ENCODE peak calls at places on chromosomes 2 and 18, in seven cellular contexts. One of them, this sample, is unnamed.

GRCh38 chr2:158407031-158407430 is 49.5 kb downstream of the CCDC148 start:
- DNase-seq in uterus: no peak
- DNase-seq in fibroblast of lung: no peak
- DNase-seq in stomach: no peak
- DNase-seq in HCT116: no peak
- DNase-seq in DND-41: no peak
- DNase-seq in A549: no peak
- DNase-seq in this sample: no peak

GRCh38 chr2:7097353-7097895 is 180.2 kb downstream of the RNF144A start:
- DNase-seq in uterus: peak; percentile 79
- DNase-seq in A549: peak; percentile 72
- DNase-seq in stomach: peak; percentile 75
- DNase-seq in fibroblast of lung: peak; percentile 33
- DNase-seq in HCT116: peak; percentile 36
- DNase-seq in DND-41: peak; percentile 56
- DNase-seq in this sample: peak; percentile 84

GRCh38 chr2:184620367-184620766 is 22.0 kb downstream of the ZNF804A start:
- DNase-seq in DND-41: no peak
- DNase-seq in stomach: no peak
- DNase-seq in uterus: no peak
- DNase-seq in HCT116: no peak
- DNase-seq in fibroblast of lung: peak; percentile 18
- DNase-seq in A549: no peak
- DNase-seq in this sample: no peak

GRCh38 chr2:231745303-231746038 is 35.6 kb downstream of the PDE6D start:
- DNase-seq in uterus: no peak
- DNase-seq in DND-41: no peak
- DNase-seq in stomach: no peak
- DNase-seq in A549: no peak
- DNase-seq in HCT116: no peak
- DNase-seq in fibroblast of lung: no peak
- DNase-seq in this sample: no peak

GRCh38 chr18:74679006-74679678 is 81.5 kb downstream of the ZNF407 start:
- DNase-seq in DND-41: no peak
- DNase-seq in uterus: no peak
- DNase-seq in A549: no peak
- DNase-seq in fibroblast of lung: no peak
- DNase-seq in HCT116: no peak
- DNase-seq in stomach: no peak
- DNase-seq in this sample: no peak

GRCh38 chr2:177572236-177572671 is 179.7 kb downstream of the AGPS start:
- DNase-seq in fibroblast of lung: peak; percentile 68
- DNase-seq in uterus: no peak
- DNase-seq in HCT116: no peak
- DNase-seq in DND-41: no peak
- DNase-seq in A549: no peak
- DNase-seq in stomach: no peak
- DNase-seq in this sample: no peak

GRCh38 chr2:165238295-165238694 is 919 bp upstream of the SCN2A start:
- DNase-seq in uterus: no peak
- DNase-seq in stomach: no peak
- DNase-seq in A549: no peak
- DNase-seq in DND-41: peak; percentile 17
- DNase-seq in fibroblast of lung: peak; percentile 23
- DNase-seq in HCT116: no peak
- DNase-seq in this sample: no peak

GRCh38 chr2:99600929-99601680 is 111.3 kb upstream of the REV1 start:
- DNase-seq in stomach: no peak
- DNase-seq in HCT116: no peak
- DNase-seq in DND-41: no peak
- DNase-seq in uterus: no peak
- DNase-seq in A549: no peak
- DNase-seq in fibroblast of lung: peak; percentile 48
- DNase-seq in this sample: no peak

GRCh38 chr2:187982668-187983067 is 309.0 kb upstream of the GULP1 start:
- DNase-seq in DND-41: no peak
- DNase-seq in HCT116: no peak
- DNase-seq in stomach: no peak
- DNase-seq in A549: no peak
- DNase-seq in fibroblast of lung: peak; percentile 93
- DNase-seq in uterus: no peak
- DNase-seq in this sample: no peak

GRCh38 chr2:1553671-1554295 is 140.5 kb downstream of the TPO start:
- DNase-seq in A549: peak; percentile 58
- DNase-seq in DND-41: no peak
- DNase-seq in HCT116: peak; percentile 7
- DNase-seq in fibroblast of lung: peak; percentile 85
- DNase-seq in uterus: peak; percentile 27
- DNase-seq in stomach: no peak
- DNase-seq in this sample: no peak

GRCh38 chr18:13382990-13383821 is 164.6 kb downstream of the LDLRAD4 start:
- DNase-seq in HCT116: no peak
- DNase-seq in A549: no peak
- DNase-seq in stomach: no peak
- DNase-seq in uterus: no peak
- DNase-seq in DND-41: no peak
- DNase-seq in fibroblast of lung: no peak
- DNase-seq in this sample: no peak

GRCh38 chr2:5495616-5496015 is 196.6 kb upstream of the SOX11 start:
- DNase-seq in fibroblast of lung: no peak
- DNase-seq in uterus: no peak
- DNase-seq in HCT116: no peak
- DNase-seq in stomach: no peak
- DNase-seq in DND-41: no peak
- DNase-seq in A549: no peak
- DNase-seq in this sample: no peak

GRCh38 chr2:142983174-142983573 is 105.7 kb downstream of the KYNU start:
- DNase-seq in DND-41: no peak
- DNase-seq in A549: no peak
- DNase-seq in fibroblast of lung: no peak
- DNase-seq in HCT116: no peak
- DNase-seq in stomach: no peak
- DNase-seq in uterus: no peak
- DNase-seq in this sample: no peak

GRCh38 chr2:55786286-55786685 is 92.6 kb upstream of the PNPT1 start:
- DNase-seq in DND-41: no peak
- DNase-seq in A549: no peak
- DNase-seq in uterus: no peak
- DNase-seq in HCT116: no peak
- DNase-seq in fibroblast of lung: no peak
- DNase-seq in stomach: no peak
- DNase-seq in this sample: no peak

GRCh38 chr2:198273670-198274069 is 469.3 kb downstream of the PLCL1 start:
- DNase-seq in A549: no peak
- DNase-seq in uterus: no peak
- DNase-seq in fibroblast of lung: peak; percentile 18
- DNase-seq in HCT116: no peak
- DNase-seq in stomach: no peak
- DNase-seq in DND-41: no peak
- DNase-seq in this sample: no peak

GRCh38 chr2:173151671-173152398 is 76.2 kb downstream of the MAP3K20 start:
- DNase-seq in stomach: no peak
- DNase-seq in fibroblast of lung: peak; percentile 79
- DNase-seq in A549: peak; percentile 38
- DNase-seq in HCT116: peak; percentile 46
- DNase-seq in DND-41: no peak
- DNase-seq in uterus: no peak
- DNase-seq in this sample: no peak

GRCh38 chr2:147989809-147990403 is 30.6 kb downstream of the ORC4 start:
- DNase-seq in A549: peak; percentile 56
- DNase-seq in fibroblast of lung: peak; percentile 37
- DNase-seq in uterus: no peak
- DNase-seq in DND-41: no peak
- DNase-seq in stomach: no peak
- DNase-seq in HCT116: peak; percentile 18
- DNase-seq in this sample: no peak

GRCh38 chr2:12807907-12808810 is 91.4 kb downstream of the TRIB2 start:
- DNase-seq in uterus: no peak
- DNase-seq in stomach: no peak
- DNase-seq in HCT116: no peak
- DNase-seq in fibroblast of lung: no peak
- DNase-seq in DND-41: no peak
- DNase-seq in A549: no peak
- DNase-seq in this sample: no peak

GRCh38 chr2:177165731-177166711 is 46.6 kb upstream of the HNRNPA3 start:
- DNase-seq in HCT116: no peak
- DNase-seq in A549: peak; percentile 40
- DNase-seq in fibroblast of lung: peak; percentile 66
- DNase-seq in uterus: no peak
- DNase-seq in stomach: no peak
- DNase-seq in DND-41: no peak
- DNase-seq in this sample: no peak

GRCh38 chr18:36829362-36830140 is 624 bp downstream of the KIAA1328 start:
- DNase-seq in uterus: no peak
- DNase-seq in HCT116: no peak
- DNase-seq in A549: no peak
- DNase-seq in fibroblast of lung: peak; percentile 31
- DNase-seq in stomach: no peak
- DNase-seq in DND-41: no peak
- DNase-seq in this sample: no peak

GRCh38 chr18:54585743-54586142 is 5.3 kb upstream of the DYNAP start:
- DNase-seq in uterus: no peak
- DNase-seq in fibroblast of lung: no peak
- DNase-seq in DND-41: no peak
- DNase-seq in stomach: no peak
- DNase-seq in A549: no peak
- DNase-seq in HCT116: no peak
- DNase-seq in this sample: no peak

GRCh38 chr2:18373081-18373480 is 187.4 kb downstream of the RDH14 start:
- DNase-seq in DND-41: no peak
- DNase-seq in stomach: no peak
- DNase-seq in HCT116: no peak
- DNase-seq in fibroblast of lung: no peak
- DNase-seq in A549: no peak
- DNase-seq in uterus: no peak
- DNase-seq in this sample: no peak

GRCh38 chr2:99555410-99555809 is 65.6 kb upstream of the REV1 start:
- DNase-seq in A549: no peak
- DNase-seq in fibroblast of lung: no peak
- DNase-seq in uterus: no peak
- DNase-seq in HCT116: no peak
- DNase-seq in DND-41: no peak
- DNase-seq in stomach: no peak
- DNase-seq in this sample: no peak

GRCh38 chr18:44911260-44911659 is 230.6 kb downstream of the SETBP1 start:
- DNase-seq in A549: no peak
- DNase-seq in fibroblast of lung: no peak
- DNase-seq in DND-41: no peak
- DNase-seq in HCT116: no peak
- DNase-seq in stomach: no peak
- DNase-seq in uterus: no peak
- DNase-seq in this sample: no peak

GRCh38 chr2:119198267-119198840 is 25.3 kb upstream of the STEAP3 start:
- DNase-seq in uterus: no peak
- DNase-seq in fibroblast of lung: peak; percentile 77
- DNase-seq in HCT116: no peak
- DNase-seq in DND-41: no peak
- DNase-seq in A549: no peak
- DNase-seq in stomach: no peak
- DNase-seq in this sample: no peak

DNA sequence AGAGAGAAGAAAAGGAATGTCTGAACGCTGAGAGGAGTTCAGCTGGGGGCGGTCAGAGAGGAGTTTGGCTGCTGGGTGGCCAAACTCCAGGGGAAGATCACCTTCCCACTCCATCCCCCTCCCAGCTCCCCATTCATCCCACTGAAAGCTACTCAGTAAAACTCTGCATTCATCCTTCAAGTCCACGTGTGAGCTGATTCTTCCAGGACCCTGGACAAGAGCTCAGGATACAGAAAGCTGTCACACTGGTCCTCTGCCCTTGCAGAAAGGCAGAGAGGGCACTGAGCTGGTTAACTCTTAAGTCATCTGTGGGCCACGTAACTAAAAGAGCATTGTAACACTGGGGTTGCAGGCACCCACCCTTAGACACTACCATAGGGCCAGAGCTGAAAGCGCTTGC is 132.1 kb upstream of the ARL4C start:
- DNase-seq in fibroblast of lung: no peak
- DNase-seq in stomach: no peak
- DNase-seq in uterus: no peak
- DNase-seq in A549: no peak
- DNase-seq in HCT116: no peak
- DNase-seq in DND-41: no peak
- DNase-seq in this sample: no peak
- TF ChIP-seq CTCF in fibroblast of lung: no peak
- TF ChIP-seq CTCF in stomach: no peak
- TF ChIP-seq CTCF in uterus: no peak
- TF ChIP-seq CTCF in A549: no peak
- TF ChIP-seq CTCF in HCT116: no peak
- TF ChIP-seq CTCF in DND-41: no peak
- TF ChIP-seq CTCF in this sample: no peak

GRCh38 chr2:26940001-26940400 is 30.4 kb upstream of the MAPRE3 start:
- DNase-seq in A549: no peak
- DNase-seq in fibroblast of lung: no peak
- DNase-seq in stomach: no peak
- DNase-seq in DND-41: no peak
- DNase-seq in HCT116: no peak
- DNase-seq in uterus: no peak
- DNase-seq in this sample: no peak

GRCh38 chr2:26945991-26946750 is 24.3 kb upstream of the MAPRE3 start:
- DNase-seq in stomach: no peak
- DNase-seq in fibroblast of lung: no peak
- DNase-seq in DND-41: no peak
- DNase-seq in A549: no peak
- DNase-seq in uterus: no peak
- DNase-seq in HCT116: no peak
- DNase-seq in this sample: no peak

GRCh38 chr2:26938399-26938798 is 32.0 kb upstream of the MAPRE3 start:
- DNase-seq in stomach: no peak
- DNase-seq in A549: no peak
- DNase-seq in HCT116: no peak
- DNase-seq in fibroblast of lung: no peak
- DNase-seq in DND-41: no peak
- DNase-seq in uterus: no peak
- DNase-seq in this sample: no peak

GRCh38 chr2:26941486-26941885 is 29.0 kb upstream of the MAPRE3 start:
- DNase-seq in HCT116: no peak
- DNase-seq in uterus: no peak
- DNase-seq in DND-41: no peak
- DNase-seq in stomach: no peak
- DNase-seq in fibroblast of lung: no peak
- DNase-seq in A549: no peak
- DNase-seq in this sample: no peak

GRCh38 chr2:26942543-26943295 is 27.7 kb upstream of the MAPRE3 start:
- DNase-seq in DND-41: peak; percentile 53
- DNase-seq in fibroblast of lung: peak; percentile 18
- DNase-seq in HCT116: peak; percentile 50
- DNase-seq in A549: peak; percentile 78
- DNase-seq in uterus: peak; percentile 57
- DNase-seq in stomach: peak; percentile 72
- DNase-seq in this sample: peak; percentile 76
- H3K27ac ChIP-seq in DND-41: no peak overlapping the region
- H3K27ac ChIP-seq in fibroblast of lung: no peak overlapping the region
- H3K27ac ChIP-seq in HCT116: no peak overlapping the region
- H3K27ac ChIP-seq in A549: no peak overlapping the region
- H3K27ac ChIP-seq in uterus: no peak overlapping the region
- H3K27ac ChIP-seq in stomach: no peak overlapping the region
- H3K27ac ChIP-seq in this sample: no peak overlapping the region

GRCh38 chr2:182117203-182117602 is 131.6 kb downstream of the PPP1R1C start:
- DNase-seq in fibroblast of lung: peak; percentile 62
- DNase-seq in uterus: no peak
- DNase-seq in HCT116: no peak
- DNase-seq in DND-41: no peak
- DNase-seq in stomach: no peak
- DNase-seq in A549: no peak
- DNase-seq in this sample: no peak
- H3K4me3 ChIP-seq in fibroblast of lung: no peak overlapping the region
- H3K4me3 ChIP-seq in uterus: no peak overlapping the region
- H3K4me3 ChIP-seq in HCT116: no peak overlapping the region
- H3K4me3 ChIP-seq in DND-41: no peak overlapping the region
- H3K4me3 ChIP-seq in stomach: no peak overlapping the region
- H3K4me3 ChIP-seq in A549: no peak overlapping the region
- H3K4me3 ChIP-seq in this sample: no peak overlapping the region

GRCh38 chr2:20972792-20973565 is 70.9 kb downstream of the APOB start:
- DNase-seq in DND-41: no peak
- DNase-seq in A549: no peak
- DNase-seq in HCT116: no peak
- DNase-seq in stomach: no peak
- DNase-seq in uterus: no peak
- DNase-seq in fibroblast of lung: no peak
- DNase-seq in this sample: no peak
- TF ChIP-seq CTCF in DND-41: no peak
- TF ChIP-seq CTCF in A549: no peak
- TF ChIP-seq CTCF in HCT116: no peak
- TF ChIP-seq CTCF in stomach: no peak
- TF ChIP-seq CTCF in uterus: no peak
- TF ChIP-seq CTCF in fibroblast of lung: no peak
- TF ChIP-seq CTCF in this sample: no peak